ENCODE peak calls at places on chromosomes 13 and 19, in six cellular contexts. P is H1, G is HepG2, E is WTC11, A is endothelial cell of umbilical vein, Q is K562. X is an unnamed sample.

GRCh38 chr19:33606556-33606955 is 15.2 kb upstream of the CHST8 start:
- DNase-seq in P (no peak), G (no peak), E (no peak), A (no peak), Q (no peak), X (no peak)

GRCh38 chr13:70889163-70889562 is 780.9 kb upstream of the KLHL1 start:
- DNase-seq in P (no peak), G (peak), E (no peak), A (no peak), Q (no peak), X (no peak)

GRCh38 chr13:29892149-29892548 is 41.7 kb upstream of the UBL3 start:
- DNase-seq in P (no peak), G (no peak), E (no peak), A (no peak), Q (no peak), X (no peak)

GRCh38 chr19:2607712-2608601 is 94.5 kb downstream of the GNG7 start:
- DNase-seq in P (no peak), G (no peak), E (no peak), A (no peak), Q (no peak), X (no peak)

GRCh38 chr13:65497265-65497664 is 1732.9 kb downstream of the PCDH9 start:
- DNase-seq in P (no peak), G (no peak), E (no peak), A (no peak), Q (no peak), X (peak)

GRCh38 chr13:32048816-32049215 is 17.2 kb downstream of the FRY start:
- DNase-seq in P (no peak), G (peak), E (no peak), A (peak), Q (no peak), X (no peak)

GRCh38 chr19:10191347-10191746 is 3.4 kb downstream of the DNMT1 start:
- DNase-seq in P (no peak), G (peak), E (no peak), A (peak), Q (no peak), X (no peak)

GRCh38 chr13:84570831-84571230 is 688.6 kb upstream of the SLITRK1 start:
- DNase-seq in P (no peak), G (no peak), E (no peak), A (no peak), Q (no peak), X (no peak)

GRCh38 chr19:18415177-18415867 is 3.9 kb upstream of the SSBP4 start:
- DNase-seq in P (no peak), G (no peak), E (no peak), A (peak), Q (peak), X (no peak)

GRCh38 chr19:858868-859843 is at the start of gene CFD:
- DNase-seq in P (no peak), G (no peak), E (peak), A (no peak), Q (no peak), X (no peak)

GRCh38 chr19:46616631-46617322 is 8.1 kb downstream of the PTGIR start:
- DNase-seq in P (peak), G (peak), E (peak), A (peak), Q (peak), X (peak)

GRCh38 chr13:93283255-93283654 is 56.6 kb downstream of the GPC6 start:
- DNase-seq in P (no peak), G (no peak), E (no peak), A (no peak), Q (no peak), X (no peak)

GRCh38 chr19:46422344-46422743 is 6.4 kb downstream of the PNMA8C start:
- DNase-seq in P (no peak), G (no peak), E (no peak), A (no peak), Q (no peak), X (no peak)

GRCh38 chr19:53092723-53093122 is 10.5 kb downstream of the ZNF160 start:
- DNase-seq in P (no peak), G (no peak), E (no peak), A (no peak), Q (no peak), X (no peak)

GRCh38 chr19:41323430-41324125 is 13.6 kb downstream of the CCDC97 start:
- DNase-seq in P (no peak), G (peak), E (no peak), A (peak), Q (peak), X (peak)

GRCh38 chr13:109412232-109412935 is 374.0 kb downstream of the IRS2 start:
- DNase-seq in P (peak), G (no peak), E (peak), A (peak), Q (no peak), X (peak)

DNA sequence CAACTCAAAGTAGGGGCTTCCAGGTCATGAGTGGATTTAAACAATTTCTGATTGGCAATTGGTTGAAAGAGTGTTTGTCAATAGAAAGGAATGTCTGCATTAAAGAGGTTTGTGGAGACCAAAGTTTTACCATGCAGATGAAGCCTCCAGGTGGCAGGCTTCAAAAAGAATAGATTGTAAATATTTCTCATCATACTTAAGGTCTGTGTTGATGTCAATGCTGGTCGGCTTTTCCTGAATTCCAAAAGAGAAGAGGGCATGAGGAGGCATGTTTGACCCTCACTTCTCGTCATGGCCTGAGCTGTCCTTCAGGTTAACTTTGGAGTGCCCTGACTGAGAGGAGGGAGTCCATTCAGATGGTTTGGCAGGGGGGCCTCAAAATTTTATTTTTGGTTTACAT is 125.4 kb upstream of the RFC3 start:
- DNase-seq in P (no peak), G (no peak), E (no peak), A (no peak), Q (no peak), X (no peak)
- TF ChIP-seq CTCF in P (no peak), G (no peak), E (no peak), A (no peak), Q (no peak), X (no peak)

GRCh38 chr19:39831679-39832078 is 2.3 kb downstream of the DYRK1B start:
- DNase-seq in P (no peak), G (no peak), E (no peak), A (no peak), Q (no peak), X (no peak)

GRCh38 chr19:39832341-39833083 is 1.4 kb downstream of the DYRK1B start:
- DNase-seq in P (no peak), G (no peak), E (no peak), A (no peak), Q (no peak), X (no peak)

GRCh38 chr19:39834287-39834841 is 402 bp upstream of the DYRK1B start:
- DNase-seq in P (no peak), G (no peak), E (no peak), A (no peak), Q (no peak), X (no peak)

GRCh38 chr19:39833464-39834286 is at the start of gene DYRK1B:
- DNase-seq in P (peak), G (no peak), E (peak), A (peak), Q (peak), X (peak)

DNA sequence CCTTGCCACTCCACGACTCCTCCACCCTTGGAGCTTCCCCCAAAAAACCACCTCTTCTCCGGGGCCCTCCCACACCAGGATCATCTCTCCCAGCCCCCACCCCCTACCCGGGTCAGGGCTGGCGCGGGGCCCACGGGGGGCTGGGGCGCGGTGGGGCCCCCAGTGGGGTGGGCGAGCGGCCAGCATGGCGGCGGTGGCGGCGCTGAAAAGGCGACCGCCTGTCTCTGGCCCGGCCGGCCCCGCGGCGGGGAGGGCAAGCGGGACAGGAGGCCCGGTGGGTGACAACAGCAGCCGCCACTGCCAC is 850 bp downstream of the DYRK1B start:
- DNase-seq in P (no peak), G (no peak), E (no peak), A (no peak), Q (no peak), X (no peak)
- TF ChIP-seq JUN in P (no peak), G (no peak), E (no peak), A (no peak), Q (no peak), X (no peak)

GRCh38 chr19:13610042-13610691 is 103.9 kb upstream of the CACNA1A start:
- DNase-seq in P (no peak), G (no peak), E (peak), A (no peak), Q (no peak), X (no peak)
- TF ChIP-seq CTCF in P (peak), G (peak), E (no peak), A (no peak), Q (peak), X (no peak)

GRCh38 chr19:14848822-14849221 is at the start of gene OR7A10:
- DNase-seq in P (no peak), G (no peak), E (no peak), A (no peak), Q (no peak), X (no peak)
- TF ChIP-seq JUN in P (no peak), G (no peak), E (no peak), A (no peak), Q (no peak), X (no peak)

DNA sequence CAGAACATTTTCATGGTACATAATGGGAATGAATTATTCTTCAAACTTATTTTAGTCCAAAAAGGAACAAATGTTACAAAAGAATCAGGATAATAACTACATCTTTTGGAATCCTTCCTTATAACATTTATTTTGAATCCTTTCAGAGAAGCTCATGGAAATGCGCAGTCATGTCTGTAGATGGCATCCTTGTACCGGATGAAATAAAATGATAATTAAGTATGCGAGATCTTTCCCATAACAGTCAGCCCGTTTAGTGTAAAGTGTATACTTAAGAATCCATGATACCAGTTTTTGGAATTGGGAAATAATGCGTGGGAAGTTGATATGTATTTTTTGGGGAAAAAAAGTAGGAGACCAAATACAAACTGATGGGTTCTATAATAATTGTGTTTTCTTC is 418.8 kb downstream of the GPC5 start:
- DNase-seq in P (no peak), G (peak), E (no peak), A (peak), Q (peak), X (no peak)
- TF ChIP-seq CTCF in P (no peak), G (no peak), E (no peak), A (peak), Q (peak), X (no peak)

GRCh38 chr19:57210381-57210780 is 19.1 kb downstream of the ZNF264 start:
- DNase-seq in P (no peak), G (no peak), E (no peak), A (no peak), Q (no peak), X (no peak)
- TF ChIP-seq JUN in P (no peak), G (no peak), E (no peak), A (no peak), Q (no peak), X (no peak)